ENCODE peak calls at places on chromosomes 7 and 10, in seven cellular contexts. L is heart right ventricle, G is keratinocyte, I is K562, H is Peyer's patch, B is upper lobe of right lung, C is testis. M is an unnamed sample.
A peak's percentile ranks its signal among the peaks of the same experiment; 100 is the strongest.

GRCh38 chr7:123824754-123825067 is 20.3 kb upstream of the HYAL4 start:
- DNase-seq in L (no peak), G (no peak), I (no peak), H (no peak), B (no peak), C (no peak), M (no peak)

GRCh38 chr10:13684813-13685511 is 98.2 kb downstream of the PRPF18 start:
- DNase-seq in L (no peak), G (no peak), I (no peak), H (no peak), B (no peak), C (no peak), M (no peak)

GRCh38 chr7:76262683-76263402 is 39.6 kb upstream of the HSPB1 start:
- DNase-seq in L (peak; percentile 49), G (peak; percentile 48), I (peak; percentile 86), H (peak; percentile 27), B (no peak), C (peak; percentile 75), M (peak; percentile 78)

GRCh38 chr10:13091816-13092215 is 8.1 kb upstream of the OPTN start:
- DNase-seq in L (no peak), G (no peak), I (peak; percentile 69), H (no peak), B (no peak), C (peak; percentile 85), M (no peak)

GRCh38 chr10:58400609-58401008 is 15.4 kb downstream of the TFAM start:
- DNase-seq in L (no peak), G (no peak), I (no peak), H (no peak), B (no peak), C (no peak), M (no peak)

GRCh38 chr7:130292682-130293257 is at the start of gene CPA4:
- DNase-seq in L (no peak), G (peak; percentile 97), I (no peak), H (no peak), B (no peak), C (no peak), M (peak; percentile 32)

GRCh38 chr10:83542774-83543291 is 596.5 kb upstream of the GHITM start:
- DNase-seq in L (peak; percentile 31), G (no peak), I (no peak), H (no peak), B (no peak), C (no peak), M (no peak)

GRCh38 chr10:103983367-103983911 is 16.5 kb downstream of the SLK start:
- DNase-seq in L (no peak), G (no peak), I (no peak), H (no peak), B (no peak), C (no peak), M (no peak)

GRCh38 chr10:87675396-87676376 is 16.0 kb downstream of the PAPSS2 start:
- DNase-seq in L (no peak), G (peak; percentile 76), I (no peak), H (no peak), B (no peak), C (no peak), M (no peak)

GRCh38 chr10:80413152-80413996 is 5.0 kb downstream of the PRXL2A start:
- DNase-seq in L (no peak), G (peak; percentile 50), I (no peak), H (no peak), B (no peak), C (no peak), M (peak; percentile 99)

GRCh38 chr7:2760098-2760889 is 72.3 kb downstream of the AMZ1 start:
- DNase-seq in L (peak; percentile 79), G (no peak), I (peak; percentile 69), H (no peak), B (peak; percentile 73), C (peak; percentile 92), M (peak; percentile 85)

GRCh38 chr10:70409772-70410171 is 5.8 kb downstream of the EIF4EBP2 start:
- DNase-seq in L (no peak), G (no peak), I (no peak), H (no peak), B (no peak), C (no peak), M (no peak)

GRCh38 chr7:24979470-24979862 is 512 bp downstream of the OSBPL3 start:
- DNase-seq in L (peak; percentile 43), G (no peak), I (peak; percentile 84), H (peak; percentile 87), B (peak; percentile 85), C (peak; percentile 59), M (peak; percentile 81)

GRCh38 chr10:48740023-48740707 is 55.5 kb downstream of the WDFY4 start:
- DNase-seq in L (no peak), G (no peak), I (no peak), H (no peak), B (no peak), C (no peak), M (no peak)

GRCh38 chr10:128881086-128881485 is 586.0 kb upstream of the MGMT start:
- DNase-seq in L (no peak), G (no peak), I (no peak), H (no peak), B (no peak), C (no peak), M (no peak)

GRCh38 chr10:4059471-4060138 is 274.6 kb upstream of the KLF6 start:
- DNase-seq in L (no peak), G (no peak), I (no peak), H (no peak), B (no peak), C (no peak), M (no peak)

GRCh38 chr7:117169907-117170306 is 153.0 kb downstream of the WNT2 start:
- DNase-seq in L (no peak), G (no peak), I (no peak), H (no peak), B (no peak), C (no peak), M (peak; percentile 27)

GRCh38 chr10:7464703-7465102 is 53.9 kb upstream of the SFMBT2 start:
- DNase-seq in L (no peak), G (no peak), I (no peak), H (no peak), B (no peak), C (peak; percentile 77), M (no peak)
- H3K27me3 ChIP-seq in L (no peaks in the 10 kb centered on the region), G (no peaks in the 10 kb centered on the region), I (peaks cover 9% of the 10 kb centered on the region), H (no peaks in the 10 kb centered on the region), B (no peaks in the 10 kb centered on the region), C (no peaks in the 10 kb centered on the region), M (no peaks in the 10 kb centered on the region)

GRCh38 chr7:139679731-139680594 is 97.8 kb downstream of the HIPK2 start:
- DNase-seq in L (no peak), G (no peak), I (no peak), H (no peak), B (no peak), C (no peak), M (no peak)
- H3K4me1 ChIP-seq in L (peaks cover 68% of the 10 kb centered on the region), G (peaks cover 46% of the 10 kb centered on the region), I (peaks cover 14% of the 10 kb centered on the region), H (no peaks in the 10 kb centered on the region), B (peaks cover 49% of the 10 kb centered on the region), C (peaks cover 15% of the 10 kb centered on the region), M (no peaks in the 10 kb centered on the region)

GRCh38 chr10:63252095-63252762 is 119.1 kb downstream of the NRBF2 start:
- DNase-seq in L (no peak), G (no peak), I (no peak), H (no peak), B (no peak), C (no peak), M (no peak)

GRCh38 chr10:63258920-63259678 is 126.0 kb downstream of the NRBF2 start:
- DNase-seq in L (no peak), G (no peak), I (no peak), H (no peak), B (no peak), C (no peak), M (no peak)

GRCh38 chr10:63257784-63258183 is 124.7 kb downstream of the NRBF2 start:
- DNase-seq in L (no peak), G (no peak), I (no peak), H (no peak), B (no peak), C (no peak), M (no peak)

GRCh38 chr10:63253040-63253439 is 119.9 kb downstream of the NRBF2 start:
- DNase-seq in L (no peak), G (no peak), I (no peak), H (no peak), B (no peak), C (no peak), M (no peak)

GRCh38 chr10:63256047-63256773 is 123.1 kb downstream of the NRBF2 start:
- DNase-seq in L (no peak), G (no peak), I (no peak), H (no peak), B (no peak), C (no peak), M (no peak)
- H3K27ac ChIP-seq in L (peak overlapping the region; percentile 57), G (no peak overlapping the region), I (no peak overlapping the region), H (no peak overlapping the region), B (peak overlapping the region; percentile 43), C (no peak overlapping the region), M (no peak overlapping the region)

DNA sequence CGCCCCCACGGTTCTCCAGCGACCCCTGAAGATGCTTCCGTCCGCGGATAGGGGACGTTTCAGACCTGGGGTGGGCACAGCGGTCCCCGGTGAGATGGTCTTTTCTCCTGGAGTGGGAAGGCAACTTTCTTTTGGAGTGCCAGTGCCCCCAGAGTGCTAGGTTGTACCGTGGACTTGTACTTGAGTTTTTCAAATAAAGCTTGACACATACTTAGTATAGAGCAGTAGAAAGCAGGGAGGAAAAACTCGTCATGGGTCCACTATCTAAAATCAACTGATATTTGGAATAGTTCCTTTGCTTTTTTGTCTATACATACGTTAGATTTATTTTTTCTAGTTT is 28.4 kb downstream of the RBM20 start:
- DNase-seq in L (no peak), G (no peak), I (no peak), H (no peak), B (no peak), C (no peak), M (no peak)
- H3K27me3 ChIP-seq in L (no peaks in the 10 kb centered on the region), G (no peaks in the 10 kb centered on the region), I (no peaks in the 10 kb centered on the region), H (no peaks in the 10 kb centered on the region), B (peaks cover 10% of the 10 kb centered on the region), C (no peaks in the 10 kb centered on the region), M (no peaks in the 10 kb centered on the region)

GRCh38 chr10:79145174-79145483 is 76.4 kb downstream of the ZMIZ1 start:
- DNase-seq in L (no peak), G (no peak), I (no peak), H (no peak), B (no peak), C (no peak), M (no peak)
- H3K4me1 ChIP-seq in L (peaks cover 100% of the 10 kb centered on the region), G (peaks cover 31% of the 10 kb centered on the region), I (peaks cover 75% of the 10 kb centered on the region), H (no peaks in the 10 kb centered on the region), B (peaks cover 83% of the 10 kb centered on the region), C (peaks cover 49% of the 10 kb centered on the region), M (peaks cover 21% of the 10 kb centered on the region)

GRCh38 chr10:94173594-94173993 is 179.9 kb downstream of the PLCE1 start:
- DNase-seq in L (no peak), G (no peak), I (no peak), H (no peak), B (no peak), C (no peak), M (no peak)
- H3K27ac ChIP-seq in L (no peak overlapping the region), G (no peak overlapping the region), I (no peak overlapping the region), H (no peak overlapping the region), B (peak overlapping the region; percentile 24), C (no peak overlapping the region), M (no peak overlapping the region)

GRCh38 chr7:1248077-1248458 is 15.4 kb downstream of the UNCX start:
- DNase-seq in L (no peak), G (no peak), I (no peak), H (no peak), B (no peak), C (no peak), M (peak; percentile 41)
- H3K27me3 ChIP-seq in L (peaks cover 100% of the 10 kb centered on the region), G (peaks cover 93% of the 10 kb centered on the region), I (peaks cover 58% of the 10 kb centered on the region), H (peaks cover 69% of the 10 kb centered on the region), B (peaks cover 99% of the 10 kb centered on the region), C (peaks cover 5% of the 10 kb centered on the region), M (no peaks in the 10 kb centered on the region)

GRCh38 chr10:119199231-119199992 is 8.0 kb upstream of the GRK5 start:
- DNase-seq in L (peak; percentile 80), G (no peak), I (peak; percentile 75), H (peak; percentile 40), B (no peak), C (peak; percentile 79), M (peak; percentile 76)
- H3K4me1 ChIP-seq in L (no peaks in the 10 kb centered on the region), G (peaks cover 46% of the 10 kb centered on the region), I (no peaks in the 10 kb centered on the region), H (no peaks in the 10 kb centered on the region), B (peaks cover 6% of the 10 kb centered on the region), C (no peaks in the 10 kb centered on the region), M (peaks cover 14% of the 10 kb centered on the region)